ENCODE peak calls at places on chromosomes 16 and 17, in nine cellular contexts. One of them, this sample, is unnamed.

GRCh38 chr16:1923299-1924034 is 5.3 kb upstream of the HS3ST6 start:
- DNase-seq in H4: peak
- DNase-seq in HS-5: no peak
- DNase-seq in ACHN: no peak
- DNase-seq in AML-193: no peak
- DNase-seq in C1 segment of cervical spinal cord: no peak
- DNase-seq in mesenchymal stem cell: peak
- DNase-seq in HAP-1: peak
- DNase-seq in activated CD8-positive, alpha-beta memory T cell treated with anti-CD3 and anti-CD28 coated beads for 1 hour: no peak
- DNase-seq in this sample: no peak

GRCh38 chr17:80909635-80910034 is 82.0 kb upstream of the CHMP6 start:
- DNase-seq in activated CD8-positive, alpha-beta memory T cell treated with anti-CD3 and anti-CD28 coated beads for 1 hour: no peak
- DNase-seq in ACHN: no peak
- DNase-seq in mesenchymal stem cell: no peak
- DNase-seq in AML-193: no peak
- DNase-seq in H4: no peak
- DNase-seq in HAP-1: no peak
- DNase-seq in C1 segment of cervical spinal cord: no peak
- DNase-seq in HS-5: no peak
- DNase-seq in this sample: no peak

GRCh38 chr17:6303664-6304063 is 131.3 kb downstream of the AIPL1 start:
- DNase-seq in H4: no peak
- DNase-seq in HS-5: no peak
- DNase-seq in AML-193: no peak
- DNase-seq in HAP-1: peak
- DNase-seq in ACHN: peak
- DNase-seq in activated CD8-positive, alpha-beta memory T cell treated with anti-CD3 and anti-CD28 coated beads for 1 hour: no peak
- DNase-seq in mesenchymal stem cell: peak
- DNase-seq in C1 segment of cervical spinal cord: no peak
- DNase-seq in this sample: no peak

GRCh38 chr17:55612691-55613141 is 101.5 kb upstream of the SMIM36 start:
- DNase-seq in mesenchymal stem cell: no peak
- DNase-seq in HAP-1: no peak
- DNase-seq in C1 segment of cervical spinal cord: no peak
- DNase-seq in AML-193: no peak
- DNase-seq in H4: no peak
- DNase-seq in HS-5: no peak
- DNase-seq in ACHN: no peak
- DNase-seq in activated CD8-positive, alpha-beta memory T cell treated with anti-CD3 and anti-CD28 coated beads for 1 hour: no peak
- DNase-seq in this sample: no peak

GRCh38 chr16:68993885-68994284 is 111.6 kb upstream of the HAS3 start:
- DNase-seq in C1 segment of cervical spinal cord: no peak
- DNase-seq in HAP-1: no peak
- DNase-seq in AML-193: no peak
- DNase-seq in activated CD8-positive, alpha-beta memory T cell treated with anti-CD3 and anti-CD28 coated beads for 1 hour: no peak
- DNase-seq in H4: peak
- DNase-seq in ACHN: peak
- DNase-seq in mesenchymal stem cell: peak
- DNase-seq in HS-5: peak
- DNase-seq in this sample: no peak

GRCh38 chr17:61419496-61420046 is 19.9 kb downstream of the TBX2 start:
- DNase-seq in ACHN: no peak
- DNase-seq in activated CD8-positive, alpha-beta memory T cell treated with anti-CD3 and anti-CD28 coated beads for 1 hour: no peak
- DNase-seq in mesenchymal stem cell: no peak
- DNase-seq in HAP-1: no peak
- DNase-seq in H4: no peak
- DNase-seq in C1 segment of cervical spinal cord: no peak
- DNase-seq in AML-193: no peak
- DNase-seq in HS-5: no peak
- DNase-seq in this sample: no peak

GRCh38 chr16:51982715-51983680 is 563.9 kb downstream of the TOX3 start:
- DNase-seq in C1 segment of cervical spinal cord: no peak
- DNase-seq in activated CD8-positive, alpha-beta memory T cell treated with anti-CD3 and anti-CD28 coated beads for 1 hour: no peak
- DNase-seq in H4: peak
- DNase-seq in HAP-1: peak
- DNase-seq in ACHN: peak
- DNase-seq in mesenchymal stem cell: peak
- DNase-seq in AML-193: peak
- DNase-seq in HS-5: no peak
- DNase-seq in this sample: no peak

GRCh38 chr16:66251406-66252160 is 114.9 kb upstream of the CDH5 start:
- DNase-seq in H4: no peak
- DNase-seq in mesenchymal stem cell: no peak
- DNase-seq in HAP-1: no peak
- DNase-seq in activated CD8-positive, alpha-beta memory T cell treated with anti-CD3 and anti-CD28 coated beads for 1 hour: no peak
- DNase-seq in AML-193: no peak
- DNase-seq in C1 segment of cervical spinal cord: no peak
- DNase-seq in HS-5: no peak
- DNase-seq in ACHN: no peak
- DNase-seq in this sample: no peak

GRCh38 chr16:55824473-55824872 is 8.4 kb downstream of the CES1 start:
- DNase-seq in AML-193: no peak
- DNase-seq in mesenchymal stem cell: no peak
- DNase-seq in HS-5: no peak
- DNase-seq in HAP-1: no peak
- DNase-seq in activated CD8-positive, alpha-beta memory T cell treated with anti-CD3 and anti-CD28 coated beads for 1 hour: no peak
- DNase-seq in C1 segment of cervical spinal cord: no peak
- DNase-seq in H4: no peak
- DNase-seq in ACHN: no peak
- DNase-seq in this sample: no peak

GRCh38 chr17:10624966-10625365 is 32.1 kb downstream of the MYH3 start:
- DNase-seq in AML-193: no peak
- DNase-seq in activated CD8-positive, alpha-beta memory T cell treated with anti-CD3 and anti-CD28 coated beads for 1 hour: no peak
- DNase-seq in HS-5: no peak
- DNase-seq in H4: no peak
- DNase-seq in mesenchymal stem cell: no peak
- DNase-seq in HAP-1: no peak
- DNase-seq in C1 segment of cervical spinal cord: no peak
- DNase-seq in ACHN: no peak
- DNase-seq in this sample: no peak

This sample was measured in left ventricle myocardium superior.